ENCODE peak calls at places on chromosome 17, in seven cellular contexts. V, W, Z, C, Q, X and L are unnamed samples.

GRCh38 chr17:48590603-48591161 is 641 bp upstream of the HOXB3 start:
- DNase-seq in Z (no peak), C (no peak), X (no peak), V (no peak), Q (no peak), W (no peak), L (no peak)

GRCh38 chr17:38893612-38894011 is 23.8 kb downstream of the LASP1 start:
- DNase-seq in Z (no peak), W (no peak), C (peak), V (no peak), X (no peak), Q (peak), L (no peak)

GRCh38 chr17:50261051-50261915 is 13.0 kb upstream of the TMEM92 start:
- DNase-seq in W (no peak), C (no peak), Q (no peak), Z (no peak), X (no peak), V (no peak), L (no peak)

GRCh38 chr17:75722542-75723095 is 1.4 kb downstream of the ITGB4 start:
- DNase-seq in Z (no peak), X (no peak), V (no peak), C (no peak), W (no peak), Q (no peak), L (no peak)

GRCh38 chr17:80035937-80036714 is at the start of gene CCDC40:
- DNase-seq in Q (peak), C (peak), W (peak), X (peak), Z (peak), V (peak), L (peak)

GRCh38 chr17:520447-521167 is 168.0 kb upstream of the RPH3AL start:
- DNase-seq in Z (no peak), W (no peak), V (no peak), X (no peak), C (no peak), Q (peak), L (no peak)

GRCh38 chr17:45230787-45231480 is 9.2 kb downstream of the FMNL1 start:
- DNase-seq in Z (no peak), X (no peak), Q (no peak), C (no peak), V (no peak), W (peak), L (no peak)

GRCh38 chr17:4808378-4808767 is 1.4 kb downstream of the PLD2 start:
- DNase-seq in Z (no peak), C (peak), W (peak), V (no peak), X (no peak), Q (peak), L (no peak)